ENCODE peak calls at places on chromosomes 1 and 21, in nine cellular contexts. C is testis, T is IMR-90, B is transverse colon, N is breast epithelium, Q is ovary, L is body of pancreas, J is spleen, X is endothelial cell of umbilical vein. E is an unnamed sample. For H3K4me1, the result is how much of the 10 kb centered on the place peaks cover.

GRCh38 chr1:41387667-41388091 is 26.4 kb downstream of the FOXO6 start:
- DNase-seq in C (peak), T (peak), B (peak), N (peak), Q (peak), L (peak), J (no peak), X (no peak), E (no peak)

GRCh38 chr1:11414921-11415538 is 63.9 kb upstream of the DISP3 start:
- DNase-seq in C (no peak), T (no peak), B (no peak), N (no peak), Q (no peak), L (no peak), J (no peak), X (no peak), E (no peak)

GRCh38 chr1:184974086-184974836 is at the start of gene NIBAN1:
- DNase-seq in C (peak), T (peak), B (peak), N (peak), Q (peak), L (peak), J (peak), X (peak), E (peak)

GRCh38 chr1:212520746-212521145 is 87.8 kb upstream of the ATF3 start:
- DNase-seq in C (no peak), T (no peak), B (peak), N (no peak), Q (no peak), L (no peak), J (no peak), X (no peak), E (no peak)

GRCh38 chr1:2350486-2350885 is 40.9 kb downstream of the MORN1 start:
- DNase-seq in C (no peak), T (no peak), B (no peak), N (no peak), Q (no peak), L (no peak), J (peak), X (no peak), E (no peak)

GRCh38 chr1:197696372-197696771 is 78.9 kb downstream of the DENND1B start:
- DNase-seq in C (no peak), T (peak), B (no peak), N (no peak), Q (no peak), L (no peak), J (no peak), X (peak), E (no peak)

GRCh38 chr1:247110627-247111258 is 6.6 kb upstream of the ZNF669 start:
- DNase-seq in C (no peak), T (peak), B (no peak), N (no peak), Q (no peak), L (no peak), J (peak), X (no peak), E (no peak)

GRCh38 chr1:177741476-177741875 is 228.4 kb downstream of the SEC16B start:
- DNase-seq in C (peak), T (no peak), B (no peak), N (no peak), Q (no peak), L (no peak), J (no peak), X (no peak), E (no peak)

GRCh38 chr1:197683895-197684553 is 91.3 kb downstream of the DENND1B start:
- DNase-seq in C (no peak), T (no peak), B (no peak), N (no peak), Q (no peak), L (no peak), J (no peak), X (no peak), E (no peak)

GRCh38 chr1:8211620-8212442 is 106.1 kb upstream of the SLC45A1 start:
- DNase-seq in C (no peak), T (peak), B (peak), N (no peak), Q (no peak), L (no peak), J (no peak), X (peak), E (no peak)

GRCh38 chr1:1597275-1597930 is 2.5 kb downstream of the FNDC10 start:
- DNase-seq in C (no peak), T (no peak), B (no peak), N (no peak), Q (no peak), L (peak), J (peak), X (no peak), E (no peak)

GRCh38 chr1:29113407-29114117 is 10.1 kb downstream of the TMEM200B start:
- DNase-seq in C (no peak), T (no peak), B (no peak), N (no peak), Q (no peak), L (no peak), J (no peak), X (no peak), E (no peak)

GRCh38 chr1:57360846-57361407 is 62.9 kb downstream of the DAB1 start:
- DNase-seq in C (no peak), T (no peak), B (no peak), N (no peak), Q (no peak), L (no peak), J (no peak), X (no peak), E (no peak)

GRCh38 chr1:212987702-212988322 is 27.9 kb downstream of the ANGEL2 start:
- DNase-seq in C (no peak), T (peak), B (no peak), N (no peak), Q (no peak), L (no peak), J (no peak), X (no peak), E (no peak)

GRCh38 chr1:22281521-22282241 is 138.8 kb upstream of the WNT4 start:
- DNase-seq in C (no peak), T (no peak), B (no peak), N (peak), Q (no peak), L (no peak), J (no peak), X (no peak), E (no peak)

GRCh38 chr21:21232320-21232719 is 234.1 kb downstream of the NCAM2 start:
- DNase-seq in C (peak), T (peak), B (peak), N (no peak), Q (no peak), L (no peak), J (no peak), X (peak), E (no peak)

GRCh38 chr1:232833966-232834535 is 28.8 kb downstream of the MAP10 start:
- DNase-seq in C (no peak), T (no peak), B (no peak), N (no peak), Q (no peak), L (no peak), J (no peak), X (no peak), E (no peak)

GRCh38 chr1:211092955-211093354 is 41.0 kb downstream of the KCNH1 start:
- DNase-seq in C (no peak), T (no peak), B (no peak), N (no peak), Q (no peak), L (no peak), J (no peak), X (no peak), E (no peak)

GRCh38 chr1:180643693-180644092 is 11.9 kb downstream of the XPR1 start:
- DNase-seq in C (peak), T (peak), B (no peak), N (no peak), Q (peak), L (peak), J (no peak), X (no peak), E (no peak)

GRCh38 chr1:56359036-56359435 is 220.3 kb downstream of the PLPP3 start:
- DNase-seq in C (no peak), T (no peak), B (no peak), N (no peak), Q (no peak), L (no peak), J (no peak), X (no peak), E (no peak)

GRCh38 chr1:6033986-6034749 is 11.5 kb upstream of the KCNAB2 start:
- DNase-seq in C (peak), T (peak), B (peak), N (no peak), Q (no peak), L (peak), J (peak), X (peak), E (no peak)

GRCh38 chr1:187010571-187011309 is 182.0 kb downstream of the PLA2G4A start:
- DNase-seq in C (no peak), T (peak), B (no peak), N (no peak), Q (no peak), L (no peak), J (no peak), X (peak), E (no peak)

GRCh38 chr1:185244015-185244747 is 72.9 kb downstream of the IVNS1ABP start:
- DNase-seq in C (no peak), T (peak), B (no peak), N (no peak), Q (no peak), L (no peak), J (no peak), X (peak), E (no peak)

GRCh38 chr1:147252540-147252939 is 10.1 kb downstream of the CHD1L start:
- DNase-seq in C (no peak), T (no peak), B (no peak), N (no peak), Q (no peak), L (no peak), J (no peak), X (no peak), E (no peak)

GRCh38 chr1:151739590-151740355 is 18.5 kb downstream of the RIIAD1 start:
- DNase-seq in C (no peak), T (no peak), B (peak), N (peak), Q (no peak), L (peak), J (no peak), X (no peak), E (no peak)

GRCh38 chr1:21936366-21937031 is 611 bp downstream of the HSPG2 start:
- DNase-seq in C (no peak), T (no peak), B (peak), N (no peak), Q (no peak), L (no peak), J (peak), X (no peak), E (no peak)

GRCh38 chr1:7343917-7344316 is 427.2 kb upstream of the VAMP3 start:
- DNase-seq in C (no peak), T (no peak), B (no peak), N (no peak), Q (no peak), L (no peak), J (no peak), X (no peak), E (no peak)

GRCh38 chr1:43420874-43421273 is 31.2 kb downstream of the SZT2 start:
- DNase-seq in C (no peak), T (no peak), B (no peak), N (no peak), Q (no peak), L (no peak), J (no peak), X (no peak), E (no peak)

GRCh38 chr1:46580140-46580903 is 23.7 kb downstream of the MKNK1 start:
- DNase-seq in C (no peak), T (peak), B (no peak), N (no peak), Q (no peak), L (no peak), J (no peak), X (no peak), E (no peak)

GRCh38 chr21:43917515-43918384 is 52.7 kb downstream of the AGPAT3 start:
- DNase-seq in C (no peak), T (no peak), B (peak), N (no peak), Q (no peak), L (no peak), J (peak), X (no peak), E (no peak)

GRCh38 chr1:58848818-58849411 is 65.1 kb upstream of the JUN start:
- DNase-seq in C (peak), T (peak), B (peak), N (peak), Q (peak), L (peak), J (no peak), X (peak), E (no peak)

GRCh38 chr1:168121314-168122029 is 15.3 kb downstream of the GPR161 start:
- DNase-seq in C (peak), T (peak), B (peak), N (no peak), Q (peak), L (peak), J (no peak), X (no peak), E (no peak)

GRCh38 chr1:204569478-204569877 is 53.3 kb downstream of the MDM4 start:
- DNase-seq in C (no peak), T (no peak), B (no peak), N (no peak), Q (no peak), L (no peak), J (no peak), X (no peak), E (no peak)
- H3K4me1 ChIP-seq in C (under half), T (under half), B (under half), N (under half), Q (under half), L (under half), J (under half), X (under half), E (under half)

GRCh38 chr1:92843046-92843423 is 11.2 kb downstream of the RPL5 start:
- DNase-seq in C (no peak), T (no peak), B (no peak), N (no peak), Q (no peak), L (no peak), J (no peak), X (no peak), E (no peak)

GRCh38 chr1:92845908-92846307 is 14.1 kb downstream of the RPL5 start:
- DNase-seq in C (no peak), T (no peak), B (no peak), N (no peak), Q (no peak), L (no peak), J (no peak), X (no peak), E (no peak)

GRCh38 chr1:92842082-92843045 is 10.5 kb downstream of the RPL5 start:
- DNase-seq in C (no peak), T (no peak), B (no peak), N (no peak), Q (no peak), L (no peak), J (no peak), X (no peak), E (no peak)

GRCh38 chr1:92844439-92844838 is 12.6 kb downstream of the RPL5 start:
- DNase-seq in C (no peak), T (no peak), B (no peak), N (no peak), Q (no peak), L (no peak), J (no peak), X (no peak), E (no peak)

GRCh38 chr1:92843429-92844352 is 11.9 kb downstream of the RPL5 start:
- DNase-seq in C (no peak), T (no peak), B (no peak), N (no peak), Q (no peak), L (no peak), J (no peak), X (no peak), E (no peak)
- TF ChIP-seq POLR2A in C (no peak), T (no peak), B (no peak), N (no peak), Q (no peak), L (no peak), J (no peak), X (no peak), E (no peak)

GRCh38 chr21:35256468-35256988 is 207.4 kb upstream of the RUNX1 start:
- DNase-seq in C (peak), T (peak), B (peak), N (peak), Q (peak), L (peak), J (no peak), X (peak), E (no peak)
- TF ChIP-seq CTCF in C (no peak), T (no peak), B (no peak), N (no peak), Q (no peak), L (no peak), J (no peak), X (no peak), E (no peak)

GRCh38 chr1:63759778-63760177 is 14.0 kb upstream of the ROR1 start:
- DNase-seq in C (no peak), T (no peak), B (no peak), N (no peak), Q (no peak), L (no peak), J (no peak), X (no peak), E (no peak)
- H3K4me1 ChIP-seq in C (under half), T (under half), B (under half), N (under half), Q (under half), L (under half), J (under half), X (under half), E (under half)

GRCh38 chr1:237473896-237474295 is 416.8 kb downstream of the ZP4 start:
- DNase-seq in C (no peak), T (no peak), B (no peak), N (no peak), Q (no peak), L (no peak), J (no peak), X (no peak), E (no peak)

GRCh38 chr1:237482777-237483176 is 407.9 kb downstream of the ZP4 start:
- DNase-seq in C (no peak), T (no peak), B (no peak), N (no peak), Q (no peak), L (no peak), J (no peak), X (no peak), E (no peak)

GRCh38 chr1:237478082-237478481 is 412.6 kb downstream of the ZP4 start:
- DNase-seq in C (no peak), T (no peak), B (no peak), N (no peak), Q (no peak), L (no peak), J (no peak), X (no peak), E (no peak)

DNA sequence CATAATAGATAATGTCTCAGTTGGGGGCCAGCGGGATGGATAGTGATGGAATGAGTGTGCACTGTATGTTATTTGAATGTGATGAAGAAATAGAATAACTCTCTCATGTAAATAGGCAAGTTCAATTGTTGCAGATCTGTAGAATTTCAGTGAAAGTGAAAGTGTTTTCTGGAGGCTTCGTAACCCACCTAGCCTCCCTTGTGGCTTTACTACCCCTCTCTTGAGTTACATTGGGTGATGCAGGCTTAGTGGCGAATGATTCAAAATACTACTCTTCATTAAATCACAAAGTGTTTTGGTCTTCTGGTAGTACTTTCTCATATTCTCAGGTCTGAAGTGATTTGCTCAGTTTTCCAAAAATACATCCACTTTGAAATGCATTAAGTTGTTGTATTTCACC is 411.9 kb downstream of the ZP4 start:
- DNase-seq in C (no peak), T (no peak), B (no peak), N (no peak), Q (no peak), L (no peak), J (no peak), X (no peak), E (no peak)
- TF ChIP-seq POLR2A in C (no peak), T (no peak), B (no peak), N (no peak), Q (no peak), L (no peak), J (no peak), X (no peak), E (no peak)

GRCh38 chr1:153355445-153356071 is 2.1 kb upstream of the S100A9 start:
- DNase-seq in C (peak), T (peak), B (peak), N (no peak), Q (no peak), L (peak), J (peak), X (peak), E (no peak)
- TF ChIP-seq CTCF in C (no peak), T (peak), B (peak), N (peak), Q (no peak), L (peak), J (no peak), X (peak), E (peak)